ENCODE peak calls at places on chromosomes 7 and 10, in six cellular contexts. J is H9; E is SJSA1; A is H7; P is lung; T is CD4-positive, alpha-beta T cell. S is an unnamed sample. For H3K27me3, the result is how much of the 10 kb centered on the place peaks cover.

GRCh38 chr7:104926189-104926904 is 87.7 kb upstream of the KMT2E start:
- DNase-seq in J (no peak), E (no peak), A (no peak), P (no peak), T (no peak), S (no peak)

GRCh38 chr7:128858380-128859231 is 4.0 kb upstream of the ATP6V1F start:
- DNase-seq in J (no peak), E (no peak), A (no peak), P (no peak), T (no peak), S (no peak)

GRCh38 chr10:6211341-6212265 is 8.9 kb downstream of the PFKFB3 start:
- DNase-seq in J (peak), E (no peak), A (peak), P (no peak), T (no peak), S (no peak)

GRCh38 chr7:36283171-36283570 is 106.5 kb upstream of the ANLN start:
- DNase-seq in J (no peak), E (no peak), A (no peak), P (no peak), T (no peak), S (no peak)

GRCh38 chr10:6530211-6530840 is 49.8 kb downstream of the PRKCQ start:
- DNase-seq in J (no peak), E (no peak), A (no peak), P (no peak), T (peak), S (no peak)

GRCh38 chr10:77111611-77112550 is 525.7 kb downstream of the KCNMA1 start:
- DNase-seq in J (no peak), E (peak), A (peak), P (no peak), T (no peak), S (peak)

GRCh38 chr7:101869901-101870290 is 52.5 kb downstream of the CUX1 start:
- DNase-seq in J (no peak), E (no peak), A (no peak), P (no peak), T (no peak), S (no peak)

GRCh38 chr7:130891254-130892094 is 157.5 kb upstream of the KLF14 start:
- DNase-seq in J (no peak), E (peak), A (no peak), P (peak), T (no peak), S (no peak)

GRCh38 chr10:49508654-49509053 is 30.3 kb downstream of the ERCC6 start:
- DNase-seq in J (no peak), E (no peak), A (no peak), P (no peak), T (no peak), S (no peak)

GRCh38 chr7:140155428-140155827 is 21.4 kb downstream of the KDM7A start:
- DNase-seq in J (no peak), E (no peak), A (no peak), P (no peak), T (no peak), S (no peak)

GRCh38 chr7:80359029-80359428 is 152.8 kb downstream of the GNAT3 start:
- DNase-seq in J (no peak), E (no peak), A (no peak), P (no peak), T (no peak), S (no peak)

GRCh38 chr10:132547421-132547861 is 9.9 kb downstream of the INPP5A start:
- DNase-seq in J (no peak), E (no peak), A (peak), P (no peak), T (no peak), S (no peak)

GRCh38 chr10:96228408-96229019 is 42.9 kb downstream of the BLNK start:
- DNase-seq in J (no peak), E (no peak), A (no peak), P (no peak), T (no peak), S (no peak)

GRCh38 chr7:138878064-138878463 is 80.1 kb upstream of the ATP6V0A4 start:
- DNase-seq in J (no peak), E (no peak), A (no peak), P (no peak), T (no peak), S (no peak)

GRCh38 chr10:75530337-75530736 is 98.9 kb downstream of the LRMDA start:
- DNase-seq in J (no peak), E (no peak), A (no peak), P (no peak), T (no peak), S (no peak)

GRCh38 chr7:144821069-144821468 is 14.8 kb downstream of the TPK1 start:
- DNase-seq in J (no peak), E (no peak), A (no peak), P (no peak), T (no peak), S (no peak)

GRCh38 chr7:75969704-75970498 is 24.5 kb downstream of the TMEM120A start:
- DNase-seq in J (no peak), E (peak), A (peak), P (no peak), T (no peak), S (no peak)

GRCh38 chr10:75505293-75505692 is 73.9 kb downstream of the LRMDA start:
- DNase-seq in J (no peak), E (no peak), A (no peak), P (no peak), T (no peak), S (no peak)

GRCh38 chr7:143882611-143883078 is 19.3 kb downstream of the TCAF1 start:
- DNase-seq in J (peak), E (no peak), A (peak), P (peak), T (no peak), S (no peak)

GRCh38 chr7:155071916-155072315 is 1.8 kb downstream of the HTR5A start:
- DNase-seq in J (no peak), E (no peak), A (no peak), P (no peak), T (no peak), S (no peak)

GRCh38 chr7:82755705-82756551 is 312.4 kb upstream of the CACNA2D1 start:
- DNase-seq in J (no peak), E (peak), A (no peak), P (no peak), T (no peak), S (no peak)

GRCh38 chr7:46173526-46174191 is 252.6 kb upstream of the IGFBP3 start:
- DNase-seq in J (no peak), E (peak), A (no peak), P (no peak), T (no peak), S (no peak)

GRCh38 chr7:148447221-148447845 is 143.2 kb upstream of the C7orf33 start:
- DNase-seq in J (no peak), E (no peak), A (no peak), P (no peak), T (no peak), S (no peak)

GRCh38 chr10:49298666-49298989 is 342 bp upstream of the C10orf71 start:
- DNase-seq in J (no peak), E (no peak), A (peak), P (no peak), T (no peak), S (no peak)

GRCh38 chr10:45379891-45380540 is 6.0 kb downstream of the ALOX5 start:
- DNase-seq in J (no peak), E (no peak), A (peak), P (no peak), T (no peak), S (no peak)

GRCh38 chr7:23470290-23471089 is at the start of gene IGF2BP3:
- DNase-seq in J (peak), E (peak), A (peak), P (no peak), T (no peak), S (peak)

GRCh38 chr10:34189830-34190229 is 625.3 kb downstream of the PARD3 start:
- DNase-seq in J (no peak), E (no peak), A (no peak), P (no peak), T (no peak), S (no peak)

GRCh38 chr10:51301644-51302043 is 227.4 kb downstream of the PRKG1 start:
- DNase-seq in J (no peak), E (no peak), A (no peak), P (no peak), T (no peak), S (no peak)

GRCh38 chr10:3781458-3782098 is 3.4 kb downstream of the KLF6 start:
- DNase-seq in J (peak), E (peak), A (peak), P (no peak), T (peak), S (no peak)

GRCh38 chr10:42755028-42755451 is 27.6 kb upstream of the BMS1 start:
- DNase-seq in J (peak), E (no peak), A (peak), P (no peak), T (no peak), S (no peak)

GRCh38 chr10:114343623-114344306 is 60.5 kb downstream of the AFAP1L2 start:
- DNase-seq in J (no peak), E (peak), A (no peak), P (no peak), T (no peak), S (no peak)

GRCh38 chr10:133140417-133141143 is 19.4 kb upstream of the KNDC1 start:
- DNase-seq in J (peak), E (no peak), A (peak), P (no peak), T (no peak), S (no peak)

GRCh38 chr7:408651-409343 is 110.8 kb downstream of the PDGFA start:
- DNase-seq in J (peak), E (no peak), A (peak), P (no peak), T (no peak), S (no peak)

GRCh38 chr7:102883098-102883860 is 29.5 kb upstream of the LRRC17 start:
- DNase-seq in J (no peak), E (no peak), A (no peak), P (no peak), T (no peak), S (no peak)

GRCh38 chr10:797179-797578 is 107.7 kb upstream of the DIP2C start:
- DNase-seq in J (no peak), E (no peak), A (no peak), P (no peak), T (no peak), S (no peak)

GRCh38 chr7:27889800-27890199 is 149.8 kb downstream of the TAX1BP1 start:
- DNase-seq in J (no peak), E (no peak), A (no peak), P (no peak), T (no peak), S (no peak)

DNA sequence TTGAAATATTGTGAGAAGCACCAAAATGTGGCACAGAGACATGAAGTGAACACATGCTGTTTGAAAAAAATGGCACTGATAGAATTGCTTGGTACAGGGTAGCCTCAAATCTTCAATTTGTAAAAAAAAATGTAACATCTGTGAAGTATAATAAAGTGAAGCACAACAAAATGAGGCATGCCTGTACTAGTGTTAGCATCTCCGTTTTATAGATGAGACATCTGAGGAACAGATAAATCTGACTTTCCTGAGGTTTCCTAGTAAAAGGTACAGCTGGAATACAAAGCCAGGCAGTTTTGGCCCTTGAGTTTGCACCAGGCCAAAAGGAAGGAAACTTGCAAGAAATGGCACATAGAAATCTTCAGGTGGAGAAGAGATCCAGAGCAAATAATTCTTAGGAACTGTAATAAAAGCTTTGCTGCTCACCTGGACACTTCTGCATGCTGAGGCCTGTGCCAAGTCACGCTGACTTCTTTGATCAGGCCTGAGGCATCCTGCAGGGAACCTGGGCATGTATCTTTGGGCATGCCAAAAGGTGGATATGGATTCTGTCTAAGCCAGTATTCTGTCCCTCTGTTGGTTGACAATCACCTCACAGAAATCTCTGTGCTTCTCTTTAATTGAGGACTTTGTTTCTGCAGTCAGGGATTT is 251.5 kb upstream of the PLPP4 start:
- DNase-seq in J (no peak), E (no peak), A (no peak), P (no peak), T (no peak), S (no peak)
- H3K27me3 ChIP-seq in J (under half), E (under half), A (under half), P (under half), T (under half), S (under half)

GRCh38 chr10:122164028-122164601 is 107.0 kb upstream of the BTBD16 start:
- DNase-seq in J (no peak), E (no peak), A (no peak), P (no peak), T (no peak), S (no peak)

GRCh38 chr10:122161795-122162194 is 109.3 kb upstream of the BTBD16 start:
- DNase-seq in J (no peak), E (no peak), A (no peak), P (no peak), T (no peak), S (no peak)

GRCh38 chr10:122163182-122164027 is 107.7 kb upstream of the BTBD16 start:
- DNase-seq in J (peak), E (no peak), A (peak), P (no peak), T (no peak), S (peak)

GRCh38 chr10:122164815-122165491 is 106.1 kb upstream of the BTBD16 start:
- DNase-seq in J (no peak), E (no peak), A (no peak), P (no peak), T (no peak), S (no peak)

GRCh38 chr10:122162566-122163181 is 108.4 kb upstream of the BTBD16 start:
- DNase-seq in J (no peak), E (no peak), A (no peak), P (no peak), T (no peak), S (no peak)
- H3K27me3 ChIP-seq in J (under half), E (under half), A (under half), P (under half), T (half or more), S (under half)

GRCh38 chr7:12692479-12693259 is 5.2 kb downstream of the ARL4A start:
- DNase-seq in J (no peak), E (no peak), A (no peak), P (no peak), T (no peak), S (no peak)
- H3K27me3 ChIP-seq in J (under half), E (under half), A (under half), P (under half), T (under half), S (under half)

DNA sequence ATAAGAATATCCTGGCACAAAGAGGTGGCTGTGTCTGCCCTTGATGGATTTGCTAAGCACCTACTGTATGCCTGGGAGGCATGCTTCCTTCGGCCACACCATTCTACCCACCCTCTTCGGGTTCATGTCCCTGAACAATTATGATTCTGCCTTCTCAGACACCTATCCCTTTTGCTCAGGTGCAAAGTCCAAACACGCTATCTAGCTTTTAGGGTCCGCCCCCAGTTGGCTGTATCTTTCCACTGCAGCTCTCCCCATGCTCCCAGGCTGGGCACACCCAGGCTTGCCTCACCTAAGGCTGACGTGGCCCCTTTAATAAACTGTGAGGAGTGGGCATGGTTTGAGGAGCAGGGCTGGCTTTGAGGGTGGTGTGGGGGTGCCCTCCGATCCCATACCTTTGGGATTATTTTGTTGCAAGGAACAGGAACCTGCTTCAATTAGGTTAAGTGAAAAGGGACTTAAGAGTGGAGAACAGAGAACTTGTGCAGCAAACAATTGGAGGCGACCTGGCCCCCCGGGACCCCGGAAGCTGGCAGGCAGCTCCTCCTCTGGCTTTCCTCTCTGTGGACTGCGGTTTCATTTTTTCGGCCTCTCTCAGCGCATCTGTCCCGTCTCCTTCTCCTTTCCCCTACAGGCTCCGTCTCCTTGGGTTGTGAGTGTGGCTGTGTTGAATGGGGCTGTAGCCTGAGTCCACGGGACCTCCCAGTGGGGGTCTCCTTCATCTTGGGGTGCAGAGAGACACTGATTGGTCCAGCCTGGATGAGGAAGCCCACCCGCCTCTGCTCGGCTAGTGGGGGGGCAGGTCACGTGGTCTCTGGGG is 3.8 kb downstream of the CLIP2 start:
- DNase-seq in J (no peak), E (no peak), A (peak), P (no peak), T (no peak), S (no peak)
- H3K27me3 ChIP-seq in J (under half), E (under half), A (under half), P (under half), T (under half), S (under half)

DNA sequence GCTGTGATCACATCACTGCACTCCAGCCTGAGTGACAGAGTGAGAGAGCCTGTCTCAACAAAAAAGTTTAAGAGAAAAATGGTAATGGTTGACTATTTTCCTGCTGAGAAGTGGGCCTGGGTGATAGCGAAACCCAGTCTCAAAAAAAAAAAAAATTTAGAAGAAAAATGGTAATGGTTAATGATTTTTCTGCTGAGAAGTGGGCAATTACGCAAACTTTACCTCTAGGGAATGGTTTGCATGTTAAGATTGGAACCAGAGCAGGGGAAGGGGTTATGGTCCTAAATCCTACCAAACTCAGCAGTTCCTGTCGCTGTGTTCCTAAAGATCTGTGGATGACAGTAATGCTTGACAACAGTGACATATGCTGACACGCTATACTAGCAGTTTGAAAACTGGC is 130.5 kb upstream of the RHEB start:
- DNase-seq in J (no peak), E (no peak), A (no peak), P (no peak), T (no peak), S (no peak)
- H3K27me3 ChIP-seq in J (under half), E (under half), A (under half), P (under half), T (under half), S (under half)